ENCODE peak calls at places on chromosomes 6 and 20, in eight cellular contexts. T is GM23338, H is HCT116, B is hepatocyte, G is PC-3, N is OCI-LY7, Q is neural progenitor cell, R is GM23248. M is an unnamed sample.

GRCh38 chr20:50186151-50186885 is 4.3 kb upstream of the CEBPB start:
- DNase-seq in T (peak; percentile 96), H (peak; percentile 82), B (peak; percentile 93), G (peak; percentile 99), N (peak; percentile 84), Q (peak; percentile 92), R (peak; percentile 85), M (peak; percentile 75)

GRCh38 chr6:106688177-106688951 is 59.0 kb downstream of the QRSL1 start:
- DNase-seq in T (no peak), H (no peak), B (no peak), G (peak; percentile 55), N (peak; percentile 59), Q (no peak), R (peak; percentile 25), M (peak; percentile 38)

GRCh38 chr20:44017905-44018683 is 103.4 kb downstream of the TOX2 start:
- DNase-seq in T (no peak), H (peak; percentile 85), B (peak; percentile 68), G (peak; percentile 97), N (no peak), Q (no peak), R (peak; percentile 90), M (no peak)

GRCh38 chr6:38034269-38034914 is 214.9 kb downstream of the ZFAND3 start:
- DNase-seq in T (peak; percentile 40), H (peak; percentile 23), B (peak; percentile 39), G (peak; percentile 71), N (peak; percentile 18), Q (peak; percentile 17), R (peak; percentile 63), M (peak; percentile 12)

GRCh38 chr20:34675993-34676641 is 775 bp downstream of the PIGU start:
- DNase-seq in T (no peak), H (no peak), B (no peak), G (no peak), N (peak; percentile 11), Q (no peak), R (no peak), M (peak; percentile 22)

GRCh38 chr6:94424692-94425091 is 1005.3 kb upstream of the EPHA7 start:
- DNase-seq in T (no peak), H (no peak), B (no peak), G (no peak), N (no peak), Q (no peak), R (no peak), M (no peak)

GRCh38 chr20:49711331-49711987 is 2.2 kb downstream of the B4GALT5 start:
- DNase-seq in T (no peak), H (no peak), B (no peak), G (no peak), N (no peak), Q (no peak), R (no peak), M (no peak)

GRCh38 chr20:21702553-21703467 is 2.7 kb upstream of the PAX1 start:
- DNase-seq in T (peak; percentile 91), H (no peak), B (peak; percentile 81), G (no peak), N (no peak), Q (peak; percentile 94), R (peak; percentile 70), M (peak; percentile 56)

GRCh38 chr20:8127553-8128255 is 4.4 kb upstream of the PLCB1 start:
- DNase-seq in T (no peak), H (no peak), B (no peak), G (no peak), N (no peak), Q (no peak), R (no peak), M (peak; percentile 59)

GRCh38 chr6:133774356-133774755 is 114.6 kb upstream of the TCF21 start:
- DNase-seq in T (no peak), H (no peak), B (no peak), G (peak; percentile 40), N (no peak), Q (no peak), R (peak; percentile 85), M (no peak)

GRCh38 chr6:44531447-44532015 is 144.0 kb downstream of the CDC5L start:
- DNase-seq in T (no peak), H (no peak), B (no peak), G (no peak), N (no peak), Q (peak; percentile 37), R (no peak), M (no peak)

GRCh38 chr20:49893242-49894072 is 21.9 kb downstream of the SPATA2 start:
- DNase-seq in T (no peak), H (no peak), B (no peak), G (no peak), N (no peak), Q (no peak), R (peak; percentile 63), M (no peak)

GRCh38 chr6:149079456-149079855 is 238.1 kb upstream of the TAB2 start:
- DNase-seq in T (no peak), H (no peak), B (no peak), G (peak; percentile 20), N (no peak), Q (no peak), R (no peak), M (no peak)
- TF ChIP-seq EZH2phosphoT487 in T (no peak), H (no peak), B (no peak), G (no peak), N (no peak), Q (no peak), R (no peak), M (no peak)

DNA sequence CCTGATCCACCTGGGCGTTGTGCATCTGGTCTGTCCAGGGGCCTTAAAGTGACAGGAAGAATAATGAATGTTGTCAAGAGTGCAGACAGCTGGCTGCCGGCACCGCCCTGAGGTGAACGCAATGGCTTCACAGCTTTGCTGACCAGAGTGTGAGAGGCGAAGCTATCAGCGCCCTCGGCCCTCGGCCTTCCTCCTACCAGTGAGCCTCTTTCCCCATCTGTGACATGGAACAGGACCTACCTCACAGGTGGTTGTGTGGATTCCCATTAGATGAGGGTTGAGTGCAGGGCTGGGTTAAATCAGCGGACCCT is 54.8 kb downstream of the CTCFL start:
- DNase-seq in T (no peak), H (no peak), B (no peak), G (no peak), N (peak; percentile 61), Q (peak; percentile 27), R (no peak), M (no peak)
- TF ChIP-seq EZH2phosphoT487 in T (no peak), H (no peak), B (no peak), G (no peak), N (no peak), Q (no peak), R (no peak), M (no peak)

DNA sequence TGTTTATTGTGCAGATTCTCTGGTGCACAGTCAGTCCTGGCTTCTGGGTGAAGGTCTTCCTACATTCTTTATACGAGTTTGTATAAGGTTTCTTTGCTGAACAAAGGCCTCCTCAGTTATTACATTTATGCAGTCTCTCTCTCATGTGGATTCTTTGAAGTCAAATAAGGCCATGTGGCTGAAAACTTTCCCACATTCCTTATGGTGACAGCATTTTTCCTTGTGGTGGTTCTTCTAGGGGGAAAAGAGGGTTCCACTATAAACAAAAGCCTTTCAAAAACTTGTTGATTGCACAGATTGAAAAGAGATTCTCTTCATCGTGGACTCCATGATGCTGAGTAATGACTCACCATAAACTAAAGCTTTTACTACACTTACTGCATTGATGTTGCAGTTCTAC is 19.2 kb downstream of the ZSCAN12 start:
- DNase-seq in T (no peak), H (no peak), B (no peak), G (no peak), N (no peak), Q (no peak), R (no peak), M (no peak)
- TF ChIP-seq EZH2phosphoT487 in T (no peak), H (no peak), B (no peak), G (no peak), N (no peak), Q (no peak), R (no peak), M (no peak)

DNA sequence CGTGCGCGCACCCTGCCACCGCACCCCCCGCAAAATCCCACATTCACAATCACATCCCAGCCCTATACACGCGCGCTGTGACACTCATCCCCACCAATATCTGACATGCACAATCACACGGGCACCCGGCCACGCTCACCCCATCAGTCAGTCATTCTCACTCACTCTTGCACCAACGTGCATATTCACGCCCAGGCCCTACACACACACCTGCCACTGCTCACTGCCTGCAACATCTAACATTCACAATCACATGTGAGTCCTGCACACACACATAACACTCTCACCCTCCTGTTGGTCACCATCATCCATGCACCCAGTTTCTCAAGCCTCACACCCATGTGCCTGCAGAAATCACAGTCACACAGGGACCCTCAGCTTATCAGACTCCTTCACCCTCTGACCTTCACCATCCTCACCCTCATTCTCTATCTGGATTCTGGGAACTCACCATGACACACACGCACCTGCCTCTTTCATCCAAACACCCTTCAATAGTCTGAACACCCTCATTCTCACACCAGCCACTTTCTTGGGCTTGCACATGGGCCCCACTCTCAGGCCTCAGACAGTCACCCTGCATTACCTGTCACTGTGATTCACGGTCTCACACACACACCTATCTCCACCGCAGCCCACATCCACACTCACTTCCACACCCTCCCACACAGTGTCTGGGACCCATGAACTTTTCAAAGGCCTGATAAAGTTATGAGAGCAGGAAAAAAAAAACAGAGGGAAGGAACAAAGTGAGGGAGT is 748 bp upstream of the ATP9A start:
- DNase-seq in T (peak; percentile 11), H (no peak), B (no peak), G (no peak), N (no peak), Q (no peak), R (peak; percentile 20), M (no peak)
- TF ChIP-seq EZH2phosphoT487 in T (no peak), H (no peak), B (no peak), G (no peak), N (no peak), Q (no peak), R (no peak), M (no peak)

GRCh38 chr6:69816569-69816968 is 19.8 kb upstream of the LMBRD1 start:
- DNase-seq in T (peak; percentile 53), H (no peak), B (no peak), G (no peak), N (peak; percentile 60), Q (no peak), R (no peak), M (no peak)
- TF ChIP-seq EZH2phosphoT487 in T (no peak), H (no peak), B (no peak), G (no peak), N (no peak), Q (no peak), R (no peak), M (no peak)

GRCh38 chr20:58141496-58141895 is 87.0 kb downstream of the ANKRD60 start:
- DNase-seq in T (no peak), H (no peak), B (no peak), G (no peak), N (no peak), Q (no peak), R (no peak), M (no peak)
- TF ChIP-seq EZH2phosphoT487 in T (no peak), H (no peak), B (no peak), G (no peak), N (no peak), Q (no peak), R (no peak), M (no peak)

DNA sequence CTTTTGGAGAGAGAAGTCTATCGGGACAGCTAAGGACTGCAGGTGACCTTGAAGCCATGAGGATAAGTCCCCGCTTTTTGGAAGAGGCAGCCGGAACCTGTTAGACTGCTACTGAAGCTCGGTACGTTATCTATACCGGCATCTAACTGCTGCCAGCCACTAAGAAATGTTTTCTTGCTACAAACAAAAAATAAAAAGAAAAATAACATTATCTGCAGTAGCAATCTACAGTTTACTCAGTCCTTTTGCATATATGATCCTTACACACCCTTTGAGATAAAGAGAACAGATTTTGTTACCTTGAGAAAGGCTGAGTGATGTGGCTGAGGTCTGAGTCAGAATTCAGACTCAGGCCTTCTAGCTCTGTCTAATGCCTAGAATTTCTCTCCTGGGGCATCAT is 314.6 kb downstream of the CDH26 start:
- DNase-seq in T (no peak), H (no peak), B (no peak), G (no peak), N (no peak), Q (no peak), R (no peak), M (no peak)
- TF ChIP-seq EZH2phosphoT487 in T (no peak), H (no peak), B (no peak), G (no peak), N (no peak), Q (no peak), R (no peak), M (no peak)

M was measured in MM.1S.